ENCODE peak calls at places on chromosome 2, in seven cellular contexts. C is neural progenitor cell; S is stimulated activated CD4-positive, alpha-beta T cell treated with anti-CD3 and anti-CD28 coated beads, TNF-alpha, amount 100 ng/mL, for 24 hours; X is GM20000; R is NCI-H1092 treated with DMSO at 0.1 percent for 48 hours; Y is amniotic epithelial cell; H is KBM-7. W is an unnamed sample.

GRCh38 chr2:27016801-27017325 is 15.9 kb upstream of the TMEM214 start:
- DNase-seq in C (peak), S (peak), X (peak), R (peak), Y (peak), H (peak), W (peak)

GRCh38 chr2:54176577-54176976 is 61.2 kb downstream of the ACYP2 start:
- DNase-seq in C (no peak), S (no peak), X (no peak), R (no peak), Y (peak), H (peak), W (peak)

GRCh38 chr2:165055081-165055879 is 100.0 kb upstream of the SLC38A11 start:
- DNase-seq in C (no peak), S (no peak), X (no peak), R (no peak), Y (peak), H (no peak), W (no peak)

GRCh38 chr2:46839045-46839444 is 76.6 kb downstream of the MCFD2 start:
- DNase-seq in C (no peak), S (no peak), X (no peak), R (no peak), Y (no peak), H (no peak), W (no peak)

GRCh38 chr2:176733698-176734430 is 464.6 kb downstream of the MTX2 start:
- DNase-seq in C (no peak), S (no peak), X (no peak), R (no peak), Y (no peak), H (no peak), W (no peak)

GRCh38 chr2:68365087-68365486 is at the start of gene PLEK:
- DNase-seq in C (no peak), S (no peak), X (peak), R (no peak), Y (no peak), H (peak), W (no peak)

GRCh38 chr2:118032169-118033013 is 18.5 kb upstream of the CCDC93 start:
- DNase-seq in C (peak), S (peak), X (peak), R (peak), Y (peak), H (peak), W (peak)

GRCh38 chr2:207786956-207787516 is 17.3 kb upstream of the FZD5 start:
- DNase-seq in C (no peak), S (no peak), X (no peak), R (no peak), Y (no peak), H (peak), W (no peak)

GRCh38 chr2:11499081-11499743 is 33.3 kb upstream of the E2F6 start:
- DNase-seq in C (peak), S (no peak), X (no peak), R (no peak), Y (no peak), H (no peak), W (no peak)

GRCh38 chr2:24429711-24430110 is 61.3 kb upstream of the NCOA1 start:
- DNase-seq in C (no peak), S (no peak), X (no peak), R (no peak), Y (peak), H (no peak), W (no peak)

GRCh38 chr2:31212659-31213058 is 4.7 kb downstream of the CAPN14 start:
- DNase-seq in C (no peak), S (no peak), X (no peak), R (no peak), Y (no peak), H (no peak), W (no peak)

GRCh38 chr2:196601430-196602306 is 37.8 kb upstream of the CCDC150 start:
- DNase-seq in C (no peak), S (no peak), X (no peak), R (no peak), Y (peak), H (no peak), W (peak)

GRCh38 chr2:35741556-35741955 is 614.0 kb upstream of the CRIM1 start:
- DNase-seq in C (no peak), S (no peak), X (no peak), R (no peak), Y (no peak), H (no peak), W (no peak)

GRCh38 chr2:147829106-147829505 is 15.7 kb upstream of the ACVR2A start:
- DNase-seq in C (no peak), S (no peak), X (no peak), R (no peak), Y (peak), H (peak), W (no peak)

GRCh38 chr2:71067567-71068217 is 756 bp upstream of the NAGK start:
- DNase-seq in C (no peak), S (no peak), X (no peak), R (peak), Y (no peak), H (no peak), W (peak)

GRCh38 chr2:45975752-45976517 is 321.3 kb upstream of the EPAS1 start:
- DNase-seq in C (no peak), S (no peak), X (no peak), R (no peak), Y (no peak), H (no peak), W (no peak)

GRCh38 chr2:64622443-64623231 is 31.1 kb downstream of the SERTAD2 start:
- DNase-seq in C (peak), S (no peak), X (no peak), R (no peak), Y (no peak), H (no peak), W (no peak)

GRCh38 chr2:226798422-226799210 is 1.0 kb downstream of the IRS1 start:
- DNase-seq in C (peak), S (peak), X (peak), R (no peak), Y (peak), H (no peak), W (no peak)

GRCh38 chr2:39805936-39806608 is 27.0 kb upstream of the THUMPD2 start:
- DNase-seq in C (no peak), S (no peak), X (no peak), R (no peak), Y (peak), H (no peak), W (no peak)